ENCODE peak calls at places on chromosomes 6 and 20, in four cellular contexts. O, W, K and Y are unnamed samples.

GRCh38 chr6:4344317-4344899 is 209.0 kb upstream of the ECI2 start:
- DNase-seq in O (no peak), W (no peak), K (no peak), Y (no peak)

GRCh38 chr6:44004625-44005506 is 122.4 kb downstream of the MRPL14 start:
- DNase-seq in O (peak), W (peak), K (peak), Y (no peak)

GRCh38 chr6:43149260-43149659 is 21.8 kb upstream of the SRF start:
- DNase-seq in O (peak), W (no peak), K (no peak), Y (no peak)

GRCh38 chr6:44012078-44012493 is 115.2 kb downstream of the MRPL14 start:
- DNase-seq in O (peak), W (no peak), K (peak), Y (no peak)

GRCh38 chr20:24991897-24992419 is 593 bp downstream of the APMAP start:
- DNase-seq in O (no peak), W (peak), K (no peak), Y (peak)

GRCh38 chr6:70371454-70372105 is 41.7 kb upstream of the FAM135A start:
- DNase-seq in O (peak), W (peak), K (no peak), Y (no peak)

GRCh38 chr20:992801-993535 is 9.1 kb downstream of the RSPO4 start:
- DNase-seq in O (no peak), W (no peak), K (peak), Y (no peak)

GRCh38 chr6:139164001-139164400 is 29.1 kb downstream of the HECA start:
- DNase-seq in O (no peak), W (no peak), K (no peak), Y (no peak)

GRCh38 chr20:8932192-8933150 is 136.4 kb upstream of the PLCB4 start:
- DNase-seq in O (peak), W (no peak), K (no peak), Y (no peak)

GRCh38 chr20:37867289-37868195 is 35.4 kb upstream of the VSTM2L start:
- DNase-seq in O (no peak), W (no peak), K (no peak), Y (no peak)

GRCh38 chr6:126127662-126128061 is 141.3 kb downstream of the TRMT11 start:
- DNase-seq in O (no peak), W (no peak), K (no peak), Y (no peak)

GRCh38 chr6:71419954-71420692 is 131.5 kb downstream of the OGFRL1 start:
- DNase-seq in O (peak), W (peak), K (peak), Y (peak)

GRCh38 chr6:170344631-170345576 is 38.3 kb downstream of the FAM120B start:
- DNase-seq in O (peak), W (no peak), K (no peak), Y (no peak)

GRCh38 chr6:125927761-125928160 is 28.8 kb upstream of the HINT3 start:
- DNase-seq in O (no peak), W (no peak), K (no peak), Y (no peak)

GRCh38 chr6:129567374-129567773 is 142.6 kb downstream of the ARHGAP18 start:
- DNase-seq in O (no peak), W (no peak), K (no peak), Y (no peak)

GRCh38 chr6:32393660-32394420 is 13.1 kb downstream of the BTNL2 start:
- DNase-seq in O (no peak), W (no peak), K (no peak), Y (no peak)

GRCh38 chr6:11368760-11369159 is 136.3 kb upstream of the NEDD9 start:
- DNase-seq in O (no peak), W (no peak), K (no peak), Y (no peak)

GRCh38 chr6:79461205-79461604 is 76.0 kb downstream of the LCA5 start:
- DNase-seq in O (no peak), W (no peak), K (no peak), Y (no peak)

GRCh38 chr6:11218077-11218392 is 14.4 kb downstream of the NEDD9 start:
- DNase-seq in O (no peak), W (no peak), K (no peak), Y (no peak)

GRCh38 chr6:54194067-54194466 is 82.8 kb downstream of the MLIP start:
- DNase-seq in O (peak), W (no peak), K (no peak), Y (no peak)

GRCh38 chr6:137237413-137238170 is 18.4 kb upstream of the IFNGR1 start:
- DNase-seq in O (peak), W (no peak), K (no peak), Y (no peak)

GRCh38 chr6:113828984-113829701 is 28.0 kb upstream of the MARCKS start:
- DNase-seq in O (no peak), W (no peak), K (no peak), Y (no peak)

GRCh38 chr20:21640556-21640955 is 64.9 kb upstream of the PAX1 start:
- DNase-seq in O (no peak), W (no peak), K (no peak), Y (no peak)

GRCh38 chr6:82988904-82989303 is 76.7 kb downstream of the UBE3D start:
- DNase-seq in O (peak), W (no peak), K (no peak), Y (no peak)

DNA sequence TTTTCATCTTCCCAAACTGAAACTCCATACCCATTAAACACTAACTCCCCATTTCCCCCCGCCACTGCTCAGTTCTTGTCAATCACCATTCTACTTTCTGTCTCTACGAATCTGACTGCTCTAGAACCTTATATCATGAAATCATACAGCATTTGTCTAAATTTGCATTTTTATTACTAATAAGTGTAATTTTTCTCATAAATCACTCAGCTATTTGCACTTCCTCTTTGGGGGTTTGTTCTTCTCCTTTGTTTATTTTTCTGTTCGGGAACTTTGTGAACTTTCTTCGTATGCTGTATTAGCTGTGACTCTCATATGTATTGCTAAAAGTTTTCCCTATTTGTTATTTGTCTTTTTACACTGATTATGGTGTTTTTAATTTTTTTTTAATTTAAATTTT is 152.2 kb downstream of the SLC16A10 start:
- DNase-seq in O (no peak), W (no peak), K (no peak), Y (no peak)
- H3K27ac ChIP-seq in O (no peak), W (no peak), K (no peak), Y (no peak)

GRCh38 chr20:45094864-45095574 is 5.9 kb downstream of the KCNS1 start:
- DNase-seq in O (no peak), W (no peak), K (no peak), Y (no peak)

GRCh38 chr20:45096781-45097180 is 4.1 kb downstream of the KCNS1 start:
- DNase-seq in O (no peak), W (no peak), K (no peak), Y (no peak)

GRCh38 chr20:45098096-45098773 is 2.7 kb downstream of the KCNS1 start:
- DNase-seq in O (no peak), W (peak), K (no peak), Y (no peak)

GRCh38 chr20:45095753-45096371 is 5.1 kb downstream of the KCNS1 start:
- DNase-seq in O (peak), W (peak), K (no peak), Y (no peak)

GRCh38 chr20:45097485-45098095 is 3.3 kb downstream of the KCNS1 start:
- DNase-seq in O (no peak), W (peak), K (no peak), Y (no peak)
- H3K4me3 ChIP-seq in O (peak), W (no peak), K (no peak), Y (peak)

GRCh38 chr6:135325624-135326424 is 144.7 kb downstream of the MYB start:
- DNase-seq in O (no peak), W (no peak), K (no peak), Y (no peak)

GRCh38 chr6:135329851-135330803 is 149.0 kb downstream of the MYB start:
- DNase-seq in O (no peak), W (no peak), K (no peak), Y (no peak)

GRCh38 chr6:135334169-135334568 is 153.1 kb downstream of the MYB start:
- DNase-seq in O (peak), W (no peak), K (no peak), Y (no peak)

GRCh38 chr6:135328136-135328535 is 147.0 kb downstream of the MYB start:
- DNase-seq in O (no peak), W (no peak), K (no peak), Y (no peak)

DNA sequence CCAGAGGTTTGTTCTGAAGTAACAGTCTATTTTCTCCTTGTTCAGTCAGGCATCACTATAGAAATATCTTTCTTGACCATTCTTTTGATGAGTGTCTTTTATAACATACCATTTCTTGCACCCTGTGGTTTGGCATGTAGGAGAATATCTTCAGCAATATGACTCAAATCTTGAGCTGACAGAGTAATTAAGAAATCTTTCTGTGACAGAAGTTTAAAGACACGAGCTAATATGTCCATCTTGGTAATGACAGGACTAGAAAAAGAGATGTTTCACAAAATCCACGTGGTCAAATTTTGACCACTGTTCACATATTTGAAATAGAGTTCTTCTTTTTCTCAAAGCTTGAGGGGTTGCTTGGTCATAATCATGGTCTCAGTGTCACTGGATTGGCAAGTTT is 149.9 kb downstream of the MYB start:
- DNase-seq in O (peak), W (no peak), K (no peak), Y (no peak)
- H3K27ac ChIP-seq in O (no peak), W (no peak), K (no peak), Y (no peak)

GRCh38 chr6:15504040-15504491 is 158.8 kb downstream of the DTNBP1 start:
- DNase-seq in O (no peak), W (peak), K (peak), Y (no peak)
- H3K4me3 ChIP-seq in O (no peak), W (no peak), K (no peak), Y (peak)

GRCh38 chr20:49692941-49693340 is 20.7 kb downstream of the B4GALT5 start:
- DNase-seq in O (no peak), W (no peak), K (no peak), Y (no peak)

GRCh38 chr20:49695830-49696229 is 17.8 kb downstream of the B4GALT5 start:
- DNase-seq in O (no peak), W (no peak), K (no peak), Y (no peak)

GRCh38 chr20:49696594-49696993 is 17.1 kb downstream of the B4GALT5 start:
- DNase-seq in O (no peak), W (no peak), K (no peak), Y (no peak)

GRCh38 chr20:49693435-49694171 is 20.1 kb downstream of the B4GALT5 start:
- DNase-seq in O (no peak), W (no peak), K (no peak), Y (no peak)

DNA sequence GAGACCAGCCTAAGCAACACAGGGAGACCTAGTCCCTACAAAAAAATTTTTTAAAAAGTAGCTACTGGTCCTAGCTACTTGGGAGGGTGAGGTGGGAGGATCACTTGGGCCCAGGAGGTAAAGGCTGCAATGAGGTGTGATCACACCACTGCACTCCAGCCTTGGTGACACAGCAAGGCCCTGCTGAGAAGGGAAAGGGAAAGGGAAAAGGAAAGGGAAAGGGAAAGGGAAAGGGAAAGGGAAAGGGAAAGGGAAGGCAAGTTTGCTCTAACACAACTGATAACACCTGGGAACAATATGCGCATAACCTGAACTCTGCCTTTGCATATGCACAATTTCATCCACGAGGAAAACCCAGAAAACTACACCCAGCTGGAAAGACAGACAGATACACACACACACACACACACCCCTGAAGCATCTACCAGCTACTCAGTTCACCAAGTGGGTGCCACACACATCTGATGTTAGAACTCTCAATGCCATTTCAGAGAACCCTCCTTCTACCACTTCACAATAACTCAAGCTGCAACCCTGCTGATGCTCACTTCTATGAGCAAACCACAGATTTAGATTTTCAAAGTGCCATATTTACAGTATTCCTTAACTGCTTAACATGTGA is 19.1 kb downstream of the B4GALT5 start:
- DNase-seq in O (no peak), W (no peak), K (no peak), Y (peak)
- H3K27ac ChIP-seq in O (no peak), W (no peak), K (no peak), Y (no peak)